ENCODE peak calls at places on chromosomes 3 and 15, in six cellular contexts. One of them, this sample, is unnamed.

GRCh38 chr15:48617619-48618018 is 27.9 kb downstream of the FBN1 start:
- DNase-seq in breast epithelium: no peak
- DNase-seq in HCT116: no peak
- DNase-seq in A549: no peak
- DNase-seq in gastrocnemius medialis: no peak
- DNase-seq in transverse colon: peak
- DNase-seq in this sample: no peak

GRCh38 chr3:126344380-126345041 is 12.7 kb downstream of the KLF15 start:
- DNase-seq in transverse colon: peak
- DNase-seq in breast epithelium: peak
- DNase-seq in A549: no peak
- DNase-seq in HCT116: no peak
- DNase-seq in gastrocnemius medialis: peak
- DNase-seq in this sample: peak

GRCh38 chr3:77513541-77513940 is 473.6 kb downstream of the ROBO2 start:
- DNase-seq in HCT116: no peak
- DNase-seq in breast epithelium: no peak
- DNase-seq in A549: no peak
- DNase-seq in transverse colon: no peak
- DNase-seq in gastrocnemius medialis: no peak
- DNase-seq in this sample: no peak

GRCh38 chr3:9980251-9980650 is 6.4 kb downstream of the EMC3 start:
- DNase-seq in transverse colon: no peak
- DNase-seq in A549: no peak
- DNase-seq in breast epithelium: no peak
- DNase-seq in gastrocnemius medialis: no peak
- DNase-seq in HCT116: no peak
- DNase-seq in this sample: no peak

GRCh38 chr15:75577401-75578205 is 1.5 kb downstream of the PTPN9 start:
- DNase-seq in transverse colon: no peak
- DNase-seq in HCT116: no peak
- DNase-seq in A549: no peak
- DNase-seq in breast epithelium: no peak
- DNase-seq in gastrocnemius medialis: no peak
- DNase-seq in this sample: peak

GRCh38 chr3:57019057-57019456 is 41.4 kb upstream of the SPATA12 start:
- DNase-seq in breast epithelium: no peak
- DNase-seq in transverse colon: no peak
- DNase-seq in HCT116: no peak
- DNase-seq in gastrocnemius medialis: no peak
- DNase-seq in A549: no peak
- DNase-seq in this sample: no peak

GRCh38 chr15:52326758-52327157 is 31.2 kb upstream of the MYO5C start:
- DNase-seq in transverse colon: no peak
- DNase-seq in A549: no peak
- DNase-seq in breast epithelium: no peak
- DNase-seq in HCT116: no peak
- DNase-seq in gastrocnemius medialis: no peak
- DNase-seq in this sample: no peak

GRCh38 chr15:100169615-100170279 is 172.0 kb downstream of the ADAMTS17 start:
- DNase-seq in gastrocnemius medialis: no peak
- DNase-seq in transverse colon: no peak
- DNase-seq in A549: no peak
- DNase-seq in HCT116: no peak
- DNase-seq in breast epithelium: no peak
- DNase-seq in this sample: no peak

GRCh38 chr15:82624008-82624407 is 23.2 kb downstream of the CPEB1 start:
- DNase-seq in breast epithelium: no peak
- DNase-seq in transverse colon: no peak
- DNase-seq in gastrocnemius medialis: no peak
- DNase-seq in HCT116: no peak
- DNase-seq in A549: no peak
- DNase-seq in this sample: no peak

GRCh38 chr15:27250223-27250622 is 279.2 kb downstream of the GABRG3 start:
- DNase-seq in HCT116: no peak
- DNase-seq in breast epithelium: no peak
- DNase-seq in gastrocnemius medialis: no peak
- DNase-seq in transverse colon: no peak
- DNase-seq in A549: peak
- DNase-seq in this sample: no peak

DNA sequence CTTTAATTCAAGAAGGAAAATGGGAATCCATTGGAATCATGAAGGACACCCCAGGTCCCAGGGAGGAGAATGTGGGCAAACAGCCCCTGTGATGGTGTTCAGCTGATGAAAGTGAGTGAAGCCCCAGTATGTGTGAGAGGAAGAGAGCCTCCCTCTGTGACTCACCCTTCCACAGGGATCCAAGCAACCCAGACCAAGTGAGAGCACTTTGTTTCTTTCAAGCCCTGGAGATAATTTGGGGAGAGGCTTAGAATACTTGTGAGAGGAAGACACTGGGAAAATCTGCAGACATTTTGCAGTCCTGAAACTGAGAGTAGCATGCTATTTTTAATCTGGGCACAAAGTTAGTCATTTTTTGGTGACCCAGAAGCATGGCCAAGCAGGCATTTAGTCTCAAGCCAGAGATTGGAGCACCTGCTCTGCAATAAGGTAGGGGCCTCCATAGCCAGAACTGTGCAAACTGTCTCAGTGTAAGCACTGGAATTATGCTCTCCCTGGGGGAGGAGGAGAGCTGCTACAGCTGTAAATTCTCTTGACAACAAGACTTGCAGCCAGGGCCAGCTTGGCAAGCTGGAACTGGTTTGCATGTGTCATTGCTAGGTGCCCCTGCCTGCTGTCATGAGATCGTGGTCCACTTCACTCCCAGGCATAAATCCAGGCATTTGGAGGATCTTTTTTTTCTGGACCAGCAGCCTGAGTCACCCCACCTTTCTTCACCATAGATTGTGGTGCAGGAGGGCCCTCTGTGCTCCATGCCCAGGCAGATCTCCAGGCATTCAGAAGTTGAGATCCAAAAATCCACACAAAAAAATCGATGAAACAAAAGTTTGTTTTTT is 537.8 kb upstream of the DPPA4 start:
- DNase-seq in breast epithelium: no peak
- DNase-seq in A549: no peak
- DNase-seq in HCT116: no peak
- DNase-seq in gastrocnemius medialis: no peak
- DNase-seq in transverse colon: no peak
- DNase-seq in this sample: no peak
- TF ChIP-seq POLR2A in breast epithelium: no peak
- TF ChIP-seq POLR2A in A549: no peak
- TF ChIP-seq POLR2A in HCT116: no peak
- TF ChIP-seq POLR2A in gastrocnemius medialis: no peak
- TF ChIP-seq POLR2A in transverse colon: no peak
- TF ChIP-seq POLR2A in this sample: no peak

GRCh38 chr3:122005033-122005565 is 16.9 kb downstream of the ILDR1 start:
- DNase-seq in A549: no peak
- DNase-seq in HCT116: no peak
- DNase-seq in gastrocnemius medialis: no peak
- DNase-seq in transverse colon: peak
- DNase-seq in breast epithelium: no peak
- DNase-seq in this sample: no peak
- TF ChIP-seq POLR2A in A549: no peak
- TF ChIP-seq POLR2A in HCT116: no peak
- TF ChIP-seq POLR2A in gastrocnemius medialis: no peak
- TF ChIP-seq POLR2A in transverse colon: no peak
- TF ChIP-seq POLR2A in breast epithelium: no peak
- TF ChIP-seq POLR2A in this sample: no peak

GRCh38 chr15:96327155-96327741 is 3.3 kb upstream of the NR2F2 start:
- DNase-seq in gastrocnemius medialis: no peak
- DNase-seq in HCT116: peak
- DNase-seq in transverse colon: no peak
- DNase-seq in breast epithelium: no peak
- DNase-seq in A549: peak
- DNase-seq in this sample: no peak
- TF ChIP-seq POLR2A in gastrocnemius medialis: no peak
- TF ChIP-seq POLR2A in HCT116: no peak
- TF ChIP-seq POLR2A in transverse colon: no peak
- TF ChIP-seq POLR2A in breast epithelium: no peak
- TF ChIP-seq POLR2A in A549: no peak
- TF ChIP-seq POLR2A in this sample: no peak

GRCh38 chr15:63114465-63114864 is 7.2 kb upstream of the LACTB start:
- DNase-seq in A549: no peak
- DNase-seq in gastrocnemius medialis: no peak
- DNase-seq in HCT116: no peak
- DNase-seq in breast epithelium: no peak
- DNase-seq in transverse colon: no peak
- DNase-seq in this sample: no peak
- TF ChIP-seq POLR2A in A549: no peak
- TF ChIP-seq POLR2A in gastrocnemius medialis: no peak
- TF ChIP-seq POLR2A in HCT116: no peak
- TF ChIP-seq POLR2A in breast epithelium: no peak
- TF ChIP-seq POLR2A in transverse colon: no peak
- TF ChIP-seq POLR2A in this sample: no peak

DNA sequence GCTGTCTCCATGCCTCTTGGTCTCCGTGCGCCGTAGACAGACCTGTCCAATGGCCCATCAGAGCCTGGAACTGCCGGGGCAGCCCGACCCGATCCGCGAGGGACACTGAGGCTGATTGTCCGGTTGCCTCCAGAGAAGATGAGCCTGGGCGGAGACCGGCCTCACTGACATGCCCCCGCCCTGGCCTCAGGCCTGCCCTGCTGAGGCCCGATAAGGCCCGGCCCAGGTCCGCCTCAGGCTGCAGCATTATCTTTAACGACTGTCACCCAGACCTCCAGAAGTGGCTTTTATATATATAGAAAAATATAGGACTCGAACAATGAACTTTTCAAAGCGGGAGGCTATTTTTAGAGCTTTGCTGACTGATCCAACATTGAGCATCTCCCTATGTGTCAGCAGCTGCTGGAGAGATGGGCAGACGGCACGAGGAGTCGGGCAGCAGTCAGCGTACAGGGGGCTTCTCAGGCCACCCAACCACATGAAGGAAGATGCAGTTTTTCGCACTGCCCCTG is 111.9 kb upstream of the RPL32 start:
- DNase-seq in A549: no peak
- DNase-seq in breast epithelium: no peak
- DNase-seq in gastrocnemius medialis: no peak
- DNase-seq in HCT116: no peak
- DNase-seq in transverse colon: no peak
- DNase-seq in this sample: no peak
- TF ChIP-seq POLR2A in A549: no peak
- TF ChIP-seq POLR2A in breast epithelium: no peak
- TF ChIP-seq POLR2A in gastrocnemius medialis: no peak
- TF ChIP-seq POLR2A in HCT116: no peak
- TF ChIP-seq POLR2A in transverse colon: no peak
- TF ChIP-seq POLR2A in this sample: no peak

GRCh38 chr15:65528461-65529060 is 1.7 kb upstream of the HACD3 start:
- DNase-seq in transverse colon: no peak
- DNase-seq in gastrocnemius medialis: no peak
- DNase-seq in breast epithelium: no peak
- DNase-seq in A549: no peak
- DNase-seq in HCT116: no peak
- DNase-seq in this sample: no peak

GRCh38 chr15:65532738-65533051 is 2.4 kb downstream of the HACD3 start:
- DNase-seq in transverse colon: no peak
- DNase-seq in gastrocnemius medialis: no peak
- DNase-seq in A549: peak
- DNase-seq in HCT116: no peak
- DNase-seq in breast epithelium: no peak
- DNase-seq in this sample: no peak

GRCh38 chr15:65529754-65530317 is 427 bp upstream of the HACD3 start:
- DNase-seq in gastrocnemius medialis: no peak
- DNase-seq in HCT116: no peak
- DNase-seq in transverse colon: no peak
- DNase-seq in A549: no peak
- DNase-seq in breast epithelium: no peak
- DNase-seq in this sample: no peak

GRCh38 chr15:65533057-65533752 is 2.9 kb downstream of the HACD3 start:
- DNase-seq in gastrocnemius medialis: no peak
- DNase-seq in transverse colon: no peak
- DNase-seq in A549: no peak
- DNase-seq in breast epithelium: no peak
- DNase-seq in HCT116: no peak
- DNase-seq in this sample: no peak

DNA sequence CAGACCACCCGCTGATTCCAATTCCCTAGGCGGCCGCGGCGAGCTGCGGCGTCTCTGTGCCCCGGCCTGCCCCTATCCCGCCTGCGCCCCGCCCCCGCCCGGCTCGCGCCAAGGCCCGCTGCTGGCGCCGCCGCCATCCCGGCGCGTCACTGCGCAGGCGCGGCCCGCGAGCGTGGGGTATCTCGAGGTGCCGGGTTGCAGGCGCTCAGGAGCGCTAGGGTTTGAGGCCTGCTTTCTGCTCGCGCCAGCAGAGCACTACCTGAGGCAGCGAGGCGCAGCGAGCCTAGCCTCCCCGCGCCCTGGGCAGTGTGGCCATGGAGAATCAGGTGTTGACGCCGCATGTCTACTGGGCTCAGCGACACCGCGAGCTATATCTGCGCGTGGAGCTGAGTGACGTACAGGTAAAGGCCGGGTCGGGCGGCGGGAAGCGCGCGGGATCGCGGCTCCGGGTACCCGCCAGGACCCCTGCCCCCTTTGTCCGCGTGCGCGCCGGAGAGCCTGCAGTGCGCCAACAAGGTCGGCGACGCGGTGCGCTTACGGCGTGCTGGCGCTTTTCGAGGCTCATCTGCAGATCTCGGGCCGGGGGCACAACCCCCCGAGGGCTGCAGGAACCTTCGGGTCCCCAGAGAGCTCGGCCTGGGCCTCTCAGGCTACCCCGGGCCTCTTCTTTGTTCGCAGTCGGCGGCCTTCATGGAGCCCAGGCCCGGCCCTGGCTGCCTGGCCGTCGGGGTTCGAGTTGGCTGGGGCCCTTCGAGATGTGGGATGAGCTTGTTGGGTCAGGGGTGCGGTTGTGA is at the start of gene HACD3:
- DNase-seq in transverse colon: peak
- DNase-seq in A549: peak
- DNase-seq in HCT116: peak
- DNase-seq in breast epithelium: peak
- DNase-seq in gastrocnemius medialis: peak
- DNase-seq in this sample: peak
- TF ChIP-seq POLR2A in transverse colon: peak
- TF ChIP-seq POLR2A in A549: peak
- TF ChIP-seq POLR2A in HCT116: peak
- TF ChIP-seq POLR2A in breast epithelium: no peak
- TF ChIP-seq POLR2A in gastrocnemius medialis: peak
- TF ChIP-seq POLR2A in this sample: peak

GRCh38 chr3:45593708-45594601 is 596 bp upstream of the LIMD1 start:
- DNase-seq in A549: peak
- DNase-seq in gastrocnemius medialis: peak
- DNase-seq in transverse colon: peak
- DNase-seq in HCT116: peak
- DNase-seq in breast epithelium: no peak
- DNase-seq in this sample: no peak
- TF ChIP-seq POLR2A in A549: peak
- TF ChIP-seq POLR2A in gastrocnemius medialis: peak
- TF ChIP-seq POLR2A in transverse colon: peak
- TF ChIP-seq POLR2A in HCT116: peak
- TF ChIP-seq POLR2A in breast epithelium: no peak
- TF ChIP-seq POLR2A in this sample: no peak

GRCh38 chr3:123620338-123620737 is 35.5 kb upstream of the HACD2 start:
- DNase-seq in gastrocnemius medialis: no peak
- DNase-seq in A549: no peak
- DNase-seq in transverse colon: peak
- DNase-seq in breast epithelium: no peak
- DNase-seq in HCT116: no peak
- DNase-seq in this sample: no peak
- TF ChIP-seq POLR2A in gastrocnemius medialis: no peak
- TF ChIP-seq POLR2A in A549: no peak
- TF ChIP-seq POLR2A in transverse colon: peak
- TF ChIP-seq POLR2A in breast epithelium: peak
- TF ChIP-seq POLR2A in HCT116: no peak
- TF ChIP-seq POLR2A in this sample: no peak